ENCODE peak calls at places on chromosome 12, in nine cellular contexts. One of them, this sample, is unnamed.

GRCh38 chr12:11836282-11836963 is 186.9 kb downstream of the ETV6 start:
- DNase-seq in WERI-Rb-1: no peak
- DNase-seq in pancreas: no peak
- DNase-seq in SK-N-SH: no peak
- DNase-seq in right lobe of liver: no peak
- DNase-seq in HL-60: peak
- DNase-seq in stomach: peak
- DNase-seq in substantia nigra: no peak
- DNase-seq in IMR-90: no peak
- DNase-seq in this sample: peak

GRCh38 chr12:111992464-111992863 is 20.5 kb downstream of the TMEM116 start:
- DNase-seq in WERI-Rb-1: no peak
- DNase-seq in pancreas: no peak
- DNase-seq in SK-N-SH: no peak
- DNase-seq in right lobe of liver: no peak
- DNase-seq in HL-60: no peak
- DNase-seq in stomach: no peak
- DNase-seq in substantia nigra: no peak
- DNase-seq in IMR-90: no peak
- DNase-seq in this sample: no peak

GRCh38 chr12:2264622-2265306 is 212.0 kb downstream of the CACNA1C start:
- DNase-seq in WERI-Rb-1: no peak
- DNase-seq in pancreas: no peak
- DNase-seq in SK-N-SH: no peak
- DNase-seq in right lobe of liver: no peak
- DNase-seq in HL-60: no peak
- DNase-seq in stomach: no peak
- DNase-seq in substantia nigra: no peak
- DNase-seq in IMR-90: peak
- DNase-seq in this sample: no peak

GRCh38 chr12:96211989-96212388 is 17.8 kb downstream of the ELK3 start:
- DNase-seq in WERI-Rb-1: no peak
- DNase-seq in pancreas: no peak
- DNase-seq in SK-N-SH: no peak
- DNase-seq in right lobe of liver: no peak
- DNase-seq in HL-60: peak
- DNase-seq in stomach: no peak
- DNase-seq in substantia nigra: no peak
- DNase-seq in IMR-90: no peak
- DNase-seq in this sample: no peak

GRCh38 chr12:125283521-125283920 is 218.3 kb downstream of the AACS start:
- DNase-seq in WERI-Rb-1: no peak
- DNase-seq in pancreas: no peak
- DNase-seq in SK-N-SH: no peak
- DNase-seq in right lobe of liver: no peak
- DNase-seq in HL-60: no peak
- DNase-seq in stomach: no peak
- DNase-seq in substantia nigra: no peak
- DNase-seq in IMR-90: no peak
- DNase-seq in this sample: no peak

GRCh38 chr12:39613525-39613924 is 6.1 kb downstream of the ABCD2 start:
- DNase-seq in WERI-Rb-1: no peak
- DNase-seq in pancreas: no peak
- DNase-seq in SK-N-SH: peak
- DNase-seq in right lobe of liver: no peak
- DNase-seq in HL-60: no peak
- DNase-seq in stomach: no peak
- DNase-seq in substantia nigra: no peak
- DNase-seq in IMR-90: no peak
- DNase-seq in this sample: no peak

GRCh38 chr12:44015333-44015941 is 179.6 kb downstream of the TMEM117 start:
- DNase-seq in WERI-Rb-1: no peak
- DNase-seq in pancreas: no peak
- DNase-seq in SK-N-SH: peak
- DNase-seq in right lobe of liver: no peak
- DNase-seq in HL-60: no peak
- DNase-seq in stomach: no peak
- DNase-seq in substantia nigra: no peak
- DNase-seq in IMR-90: peak
- DNase-seq in this sample: no peak

GRCh38 chr12:94049718-94050117 is 98.7 kb upstream of the PLXNC1 start:
- DNase-seq in WERI-Rb-1: no peak
- DNase-seq in pancreas: no peak
- DNase-seq in SK-N-SH: peak
- DNase-seq in right lobe of liver: no peak
- DNase-seq in HL-60: no peak
- DNase-seq in stomach: no peak
- DNase-seq in substantia nigra: no peak
- DNase-seq in IMR-90: no peak
- DNase-seq in this sample: no peak

GRCh38 chr12:69456239-69456638 is 13.9 kb upstream of the FRS2 start:
- DNase-seq in WERI-Rb-1: no peak
- DNase-seq in pancreas: no peak
- DNase-seq in SK-N-SH: no peak
- DNase-seq in right lobe of liver: no peak
- DNase-seq in HL-60: no peak
- DNase-seq in stomach: no peak
- DNase-seq in substantia nigra: no peak
- DNase-seq in IMR-90: no peak
- DNase-seq in this sample: no peak

GRCh38 chr12:47870175-47870781 is 34.5 kb downstream of the VDR start:
- DNase-seq in WERI-Rb-1: peak
- DNase-seq in pancreas: no peak
- DNase-seq in SK-N-SH: peak
- DNase-seq in right lobe of liver: peak
- DNase-seq in HL-60: no peak
- DNase-seq in stomach: peak
- DNase-seq in substantia nigra: no peak
- DNase-seq in IMR-90: no peak
- DNase-seq in this sample: peak

GRCh38 chr12:105935981-105936380 is 202.8 kb downstream of the NUAK1 start:
- DNase-seq in WERI-Rb-1: no peak
- DNase-seq in pancreas: no peak
- DNase-seq in SK-N-SH: no peak
- DNase-seq in right lobe of liver: no peak
- DNase-seq in HL-60: no peak
- DNase-seq in stomach: no peak
- DNase-seq in substantia nigra: no peak
- DNase-seq in IMR-90: peak
- DNase-seq in this sample: no peak

GRCh38 chr12:9750276-9751203 is 10.2 kb downstream of the CD69 start:
- DNase-seq in WERI-Rb-1: peak
- DNase-seq in pancreas: no peak
- DNase-seq in SK-N-SH: peak
- DNase-seq in right lobe of liver: no peak
- DNase-seq in HL-60: peak
- DNase-seq in stomach: no peak
- DNase-seq in substantia nigra: peak
- DNase-seq in IMR-90: peak
- DNase-seq in this sample: no peak

GRCh38 chr12:24479131-24479530 is 469.8 kb downstream of the BCAT1 start:
- DNase-seq in WERI-Rb-1: no peak
- DNase-seq in pancreas: no peak
- DNase-seq in SK-N-SH: no peak
- DNase-seq in right lobe of liver: no peak
- DNase-seq in HL-60: no peak
- DNase-seq in stomach: no peak
- DNase-seq in substantia nigra: no peak
- DNase-seq in IMR-90: no peak
- DNase-seq in this sample: no peak

GRCh38 chr12:29983917-29984316 is 200.2 kb upstream of the TMTC1 start:
- DNase-seq in WERI-Rb-1: no peak
- DNase-seq in pancreas: no peak
- DNase-seq in SK-N-SH: no peak
- DNase-seq in right lobe of liver: no peak
- DNase-seq in HL-60: no peak
- DNase-seq in stomach: no peak
- DNase-seq in substantia nigra: no peak
- DNase-seq in IMR-90: no peak
- DNase-seq in this sample: no peak
- H3K27ac ChIP-seq in WERI-Rb-1: no peak
- H3K27ac ChIP-seq in pancreas: no peak
- H3K27ac ChIP-seq in SK-N-SH: no peak
- H3K27ac ChIP-seq in right lobe of liver: no peak
- H3K27ac ChIP-seq in HL-60: no peak
- H3K27ac ChIP-seq in stomach: no peak
- H3K27ac ChIP-seq in substantia nigra: no peak
- H3K27ac ChIP-seq in IMR-90: no peak
- H3K27ac ChIP-seq in this sample: no peak

GRCh38 chr12:104456417-104456949 is at the start of gene CHST11:
- DNase-seq in WERI-Rb-1: peak
- DNase-seq in pancreas: peak
- DNase-seq in SK-N-SH: peak
- DNase-seq in right lobe of liver: peak
- DNase-seq in HL-60: peak
- DNase-seq in stomach: peak
- DNase-seq in substantia nigra: peak
- DNase-seq in IMR-90: peak
- DNase-seq in this sample: peak

GRCh38 chr12:104454997-104455396 is 1.8 kb upstream of the CHST11 start:
- DNase-seq in WERI-Rb-1: no peak
- DNase-seq in pancreas: no peak
- DNase-seq in SK-N-SH: no peak
- DNase-seq in right lobe of liver: no peak
- DNase-seq in HL-60: no peak
- DNase-seq in stomach: no peak
- DNase-seq in substantia nigra: no peak
- DNase-seq in IMR-90: peak
- DNase-seq in this sample: no peak

GRCh38 chr12:104457746-104458644 is 1.2 kb downstream of the CHST11 start:
- DNase-seq in WERI-Rb-1: no peak
- DNase-seq in pancreas: peak
- DNase-seq in SK-N-SH: peak
- DNase-seq in right lobe of liver: peak
- DNase-seq in HL-60: peak
- DNase-seq in stomach: peak
- DNase-seq in substantia nigra: no peak
- DNase-seq in IMR-90: no peak
- DNase-seq in this sample: peak

GRCh38 chr12:104456950-104457745 is 400 bp downstream of the CHST11 start:
- DNase-seq in WERI-Rb-1: peak
- DNase-seq in pancreas: peak
- DNase-seq in SK-N-SH: peak
- DNase-seq in right lobe of liver: peak
- DNase-seq in HL-60: peak
- DNase-seq in stomach: peak
- DNase-seq in substantia nigra: peak
- DNase-seq in IMR-90: peak
- DNase-seq in this sample: peak

DNA sequence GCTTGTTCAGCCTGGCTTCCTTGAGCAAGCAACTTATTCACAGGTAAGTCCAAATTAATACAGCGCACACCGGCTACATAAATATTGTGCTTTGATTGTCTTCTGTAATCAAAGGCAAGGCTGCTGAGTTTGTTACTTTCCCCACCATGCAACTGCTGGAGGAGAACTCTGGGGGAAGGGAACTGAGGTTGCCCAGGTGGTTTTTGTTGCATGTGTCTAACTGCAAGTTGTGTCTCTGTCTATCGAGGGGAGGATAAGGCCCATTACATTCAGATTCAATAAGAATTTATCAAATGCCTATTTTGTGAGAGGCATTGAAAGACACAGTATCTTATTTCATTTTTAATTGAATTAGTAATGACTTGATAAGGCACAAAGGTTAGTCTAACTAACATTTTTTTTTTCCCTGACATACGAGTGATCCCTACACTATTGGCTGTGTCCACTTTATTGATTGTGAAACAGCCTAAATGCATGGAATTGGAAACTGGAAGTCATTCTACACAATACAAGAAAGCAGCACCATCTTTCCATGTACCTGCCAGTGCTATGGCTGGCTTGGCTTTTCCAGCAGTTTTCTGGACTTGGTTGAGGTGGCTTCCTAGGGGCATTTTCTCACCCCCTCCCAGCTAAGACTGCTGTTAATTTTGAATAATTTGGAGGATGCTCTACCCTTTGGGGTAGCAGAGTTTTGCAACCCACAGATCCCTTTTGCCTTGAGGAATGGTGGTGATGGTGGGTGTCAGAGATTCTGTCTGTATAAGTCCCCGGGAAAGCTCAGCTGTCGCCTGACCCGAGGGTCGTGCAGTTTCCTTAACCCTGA is 943 bp upstream of the CHST11 start:
- DNase-seq in WERI-Rb-1: no peak
- DNase-seq in pancreas: no peak
- DNase-seq in SK-N-SH: no peak
- DNase-seq in right lobe of liver: no peak
- DNase-seq in HL-60: no peak
- DNase-seq in stomach: no peak
- DNase-seq in substantia nigra: no peak
- DNase-seq in IMR-90: no peak
- DNase-seq in this sample: no peak
- H3K27ac ChIP-seq in WERI-Rb-1: no peak
- H3K27ac ChIP-seq in pancreas: no peak
- H3K27ac ChIP-seq in SK-N-SH: no peak
- H3K27ac ChIP-seq in right lobe of liver: no peak
- H3K27ac ChIP-seq in HL-60: peak
- H3K27ac ChIP-seq in stomach: peak
- H3K27ac ChIP-seq in substantia nigra: peak
- H3K27ac ChIP-seq in IMR-90: no peak
- H3K27ac ChIP-seq in this sample: peak

DNA sequence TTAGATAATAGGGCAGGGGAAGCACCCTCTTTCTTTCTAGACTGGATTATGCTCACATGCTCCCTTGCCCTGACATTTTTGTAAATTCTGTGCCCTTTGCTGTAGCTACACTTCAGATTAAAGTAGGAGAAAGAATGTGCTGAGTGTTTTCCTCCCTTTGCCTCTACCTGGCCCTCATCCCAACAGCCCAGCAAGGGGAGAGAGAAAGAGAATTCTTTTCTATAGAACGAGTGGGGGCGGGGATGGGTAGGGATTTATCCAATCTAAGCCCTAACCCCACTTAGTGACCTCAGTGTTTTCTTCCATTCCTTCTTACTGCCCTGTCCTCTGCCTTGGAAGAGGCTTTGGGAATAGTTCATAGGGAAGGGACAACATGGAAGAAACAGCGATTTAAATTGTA is 13.5 kb downstream of the GPR84 start:
- DNase-seq in WERI-Rb-1: peak
- DNase-seq in pancreas: no peak
- DNase-seq in SK-N-SH: no peak
- DNase-seq in right lobe of liver: no peak
- DNase-seq in HL-60: no peak
- DNase-seq in stomach: no peak
- DNase-seq in substantia nigra: no peak
- DNase-seq in IMR-90: no peak
- DNase-seq in this sample: no peak
- H3K27ac ChIP-seq in WERI-Rb-1: peak
- H3K27ac ChIP-seq in pancreas: no peak
- H3K27ac ChIP-seq in SK-N-SH: no peak
- H3K27ac ChIP-seq in right lobe of liver: no peak
- H3K27ac ChIP-seq in HL-60: no peak
- H3K27ac ChIP-seq in stomach: no peak
- H3K27ac ChIP-seq in substantia nigra: no peak
- H3K27ac ChIP-seq in IMR-90: no peak
- H3K27ac ChIP-seq in this sample: peak

DNA sequence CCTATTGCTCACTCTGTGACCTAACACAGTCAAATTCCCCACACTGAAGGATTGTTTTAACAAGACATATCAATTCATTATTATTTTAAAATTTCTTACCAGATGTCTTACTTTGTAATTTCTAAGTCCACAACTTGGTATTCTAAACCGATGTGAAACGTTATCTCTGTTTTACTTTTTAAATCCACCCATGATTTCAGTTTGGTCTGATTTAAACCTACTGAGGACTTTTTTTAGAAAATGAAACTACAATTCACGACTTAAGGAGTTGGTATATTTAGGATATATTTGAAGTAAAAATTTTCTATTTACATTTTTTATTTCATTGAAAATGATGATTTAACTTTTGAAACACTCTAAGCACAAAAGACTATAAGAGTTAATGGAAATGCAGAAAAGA is 35.1 kb upstream of the GRIP1 start:
- DNase-seq in WERI-Rb-1: no peak
- DNase-seq in pancreas: no peak
- DNase-seq in SK-N-SH: no peak
- DNase-seq in right lobe of liver: no peak
- DNase-seq in HL-60: no peak
- DNase-seq in stomach: no peak
- DNase-seq in substantia nigra: no peak
- DNase-seq in IMR-90: no peak
- DNase-seq in this sample: no peak
- H3K27ac ChIP-seq in WERI-Rb-1: no peak
- H3K27ac ChIP-seq in pancreas: no peak
- H3K27ac ChIP-seq in SK-N-SH: no peak
- H3K27ac ChIP-seq in right lobe of liver: no peak
- H3K27ac ChIP-seq in HL-60: no peak
- H3K27ac ChIP-seq in stomach: no peak
- H3K27ac ChIP-seq in substantia nigra: no peak
- H3K27ac ChIP-seq in IMR-90: no peak
- H3K27ac ChIP-seq in this sample: no peak